ENCODE peak calls at places on chromosomes 4 and X, in nine cellular contexts. V is ovary; Z is CD8-positive, alpha-beta memory T cell; N is astrocyte; R is left ventricle myocardium inferior; Y is OCI-LY7; B is prostate gland; U is kidney; K is A549. T is an unnamed sample.

GRCh38 chrX:108199691-108200090 is 108.1 kb downstream of the ATG4A start:
- DNase-seq in B (no peak), K (peak; percentile 44), U (no peak), V (peak; percentile 13), Z (no peak), R (no peak), Y (peak; percentile 7), N (no peak), T (no peak)

GRCh38 chrX:46628406-46629371 is 55.1 kb downstream of the CHST7 start:
- DNase-seq in Z (no peak), U (no peak), B (no peak), K (no peak), R (peak; percentile 63), V (peak; percentile 50), N (peak; percentile 23), Y (peak; percentile 5), T (peak; percentile 23)

GRCh38 chr4:167424338-167425256 is 190.3 kb upstream of the SPOCK3 start:
- DNase-seq in U (peak; percentile 47), Y (no peak), K (no peak), B (no peak), V (no peak), Z (no peak), N (no peak), R (no peak), T (no peak)

GRCh38 chrX:34778961-34779360 is 121.9 kb upstream of the TMEM47 start:
- DNase-seq in V (no peak), N (peak; percentile 74), B (no peak), Y (no peak), Z (no peak), U (no peak), K (no peak), R (no peak), T (no peak)

GRCh38 chr4:122003335-122003734 is 51.5 kb upstream of the TRPC3 start:
- DNase-seq in U (no peak), B (peak; percentile 4), Z (no peak), R (no peak), Y (peak; percentile 59), N (no peak), V (no peak), K (peak; percentile 65), T (peak; percentile 3)

GRCh38 chr4:82560853-82561744 is 689 bp downstream of the TMEM150C start:
- DNase-seq in R (no peak), V (peak; percentile 21), B (no peak), N (no peak), K (no peak), Z (no peak), U (peak; percentile 73), Y (no peak), T (peak; percentile 10)

GRCh38 chrX:36364262-36364661 is 444.7 kb downstream of the CFAP47 start:
- DNase-seq in U (no peak), V (no peak), Y (no peak), B (no peak), K (no peak), R (no peak), N (no peak), Z (no peak), T (no peak)

GRCh38 chrX:28347526-28347925 is 239.7 kb upstream of the IL1RAPL1 start:
- DNase-seq in K (no peak), Y (no peak), U (no peak), B (no peak), N (no peak), R (no peak), Z (no peak), V (no peak), T (no peak)

GRCh38 chr4:75916091-75916661 is 13.9 kb upstream of the PPEF2 start:
- DNase-seq in Z (no peak), B (no peak), R (no peak), V (no peak), N (peak; percentile 37), U (no peak), Y (peak; percentile 50), K (peak; percentile 44), T (peak; percentile 13)

GRCh38 chrX:11628399-11628798 is 37.3 kb downstream of the ARHGAP6 start:
- DNase-seq in Z (no peak), N (no peak), Y (no peak), V (no peak), B (no peak), U (no peak), R (no peak), K (no peak), T (no peak)

GRCh38 chrX:1074755-1075154 is 137.7 kb downstream of the CRLF2 start:
- DNase-seq in Z (no peak), N (no peak), R (no peak), B (no peak), U (no peak), Y (no peak), K (no peak), V (no peak), T (no peak)

GRCh38 chr4:19187709-19188108 is 1064.0 kb upstream of the SLIT2 start:
- DNase-seq in U (no peak), Y (no peak), K (no peak), Z (no peak), N (no peak), B (no peak), R (no peak), V (no peak), T (no peak)

GRCh38 chrX:31266172-31267076 is 194.6 kb upstream of the FTHL17 start:
- DNase-seq in V (peak; percentile 62), R (peak; percentile 62), N (no peak), Y (peak; percentile 68), U (peak; percentile 82), B (peak; percentile 44), K (no peak), Z (no peak), T (peak; percentile 63)

GRCh38 chrX:50615570-50616158 is 145.0 kb upstream of the DGKK start:
- DNase-seq in R (no peak), Z (no peak), V (no peak), K (no peak), B (no peak), N (no peak), U (no peak), Y (no peak), T (no peak)

GRCh38 chrX:128052303-128052702 is at the start of gene ACTRT1:
- DNase-seq in Z (no peak), Y (no peak), K (no peak), V (no peak), N (no peak), B (no peak), U (no peak), R (no peak), T (no peak)
- H3K4me3 ChIP-seq in Z (no peak within 1 kb of the TSS), Y (no peak within 1 kb of the TSS), K (no peak within 1 kb of the TSS), V (no peak within 1 kb of the TSS), N (no peak within 1 kb of the TSS), B (no peak within 1 kb of the TSS), U (no peak within 1 kb of the TSS), R (no peak within 1 kb of the TSS), T (no peak within 1 kb of the TSS)

GRCh38 chr4:73922317-73922716 is 53.1 kb downstream of the CXCL1 start:
- DNase-seq in V (no peak), Z (no peak), R (no peak), B (no peak), Y (no peak), K (no peak), U (no peak), N (no peak), T (no peak)
- H3K27ac ChIP-seq in V (no peak overlapping the region), Z (no peak overlapping the region), R (no peak overlapping the region), B (no peak overlapping the region), Y (no peak overlapping the region), K (no peak overlapping the region), U (no peak overlapping the region), N (no peak overlapping the region), T (no peak overlapping the region)

GRCh38 chr4:37430718-37431416 is 186.3 kb downstream of the NWD2 start:
- DNase-seq in B (no peak), Z (no peak), N (no peak), K (no peak), U (no peak), V (no peak), R (no peak), Y (no peak), T (no peak)
- H3K4me3 ChIP-seq in B (no peak overlapping the region), Z (no peak overlapping the region), N (no peak overlapping the region), K (no peak overlapping the region), U (no peak overlapping the region), V (no peak overlapping the region), R (no peak overlapping the region), Y (no peak overlapping the region), T (no peak overlapping the region)

DNA sequence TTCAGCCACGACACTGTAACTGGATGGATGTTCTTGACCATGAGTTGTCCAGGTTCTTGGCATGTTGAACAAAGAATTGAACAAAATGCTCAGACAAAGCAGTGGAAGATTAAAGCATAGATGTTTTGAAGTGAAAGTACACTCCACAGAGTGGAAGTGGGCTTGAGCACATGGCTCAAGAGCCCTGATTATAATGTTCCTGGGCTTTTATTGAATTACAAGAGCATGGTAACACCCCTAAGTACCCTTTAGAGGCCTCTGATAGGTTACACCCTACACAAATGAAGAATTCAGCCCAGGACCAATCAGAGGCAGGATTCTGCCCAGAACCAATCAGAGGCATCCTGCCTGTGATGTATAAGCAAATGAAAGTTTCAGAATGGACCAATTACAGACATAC is 33.5 kb downstream of the SLC10A6 start:
- DNase-seq in K (no peak), Z (no peak), N (no peak), Y (no peak), B (no peak), V (no peak), R (no peak), U (no peak), T (no peak)
- H3K27ac ChIP-seq in K (no peak overlapping the region), Z (no peak overlapping the region), N (no peak overlapping the region), Y (no peak overlapping the region), B (no peak overlapping the region), V (no peak overlapping the region), R (peak overlapping the region; percentile 53), U (no peak overlapping the region), T (peak overlapping the region; percentile 32)

GRCh38 chr4:98749206-98749605 is 90.8 kb upstream of the TSPAN5 start:
- DNase-seq in K (no peak), V (no peak), Z (no peak), U (no peak), Y (no peak), R (no peak), N (peak; percentile 10), B (no peak), T (no peak)
- H3K4me3 ChIP-seq in K (no peak overlapping the region), V (no peak overlapping the region), Z (no peak overlapping the region), U (no peak overlapping the region), Y (no peak overlapping the region), R (no peak overlapping the region), N (no peak overlapping the region), B (no peak overlapping the region), T (no peak overlapping the region)

GRCh38 chr4:80017125-80017854 is 55.7 kb downstream of the ANTXR2 start:
- DNase-seq in B (no peak), N (peak; percentile 95), R (no peak), Z (no peak), V (no peak), U (no peak), K (no peak), Y (no peak), T (no peak)
- H3K27ac ChIP-seq in B (peak overlapping the region; percentile 15), N (peak overlapping the region; percentile 97), R (no peak overlapping the region), Z (no peak overlapping the region), V (no peak overlapping the region), U (no peak overlapping the region), K (no peak overlapping the region), Y (no peak overlapping the region), T (no peak overlapping the region)

DNA sequence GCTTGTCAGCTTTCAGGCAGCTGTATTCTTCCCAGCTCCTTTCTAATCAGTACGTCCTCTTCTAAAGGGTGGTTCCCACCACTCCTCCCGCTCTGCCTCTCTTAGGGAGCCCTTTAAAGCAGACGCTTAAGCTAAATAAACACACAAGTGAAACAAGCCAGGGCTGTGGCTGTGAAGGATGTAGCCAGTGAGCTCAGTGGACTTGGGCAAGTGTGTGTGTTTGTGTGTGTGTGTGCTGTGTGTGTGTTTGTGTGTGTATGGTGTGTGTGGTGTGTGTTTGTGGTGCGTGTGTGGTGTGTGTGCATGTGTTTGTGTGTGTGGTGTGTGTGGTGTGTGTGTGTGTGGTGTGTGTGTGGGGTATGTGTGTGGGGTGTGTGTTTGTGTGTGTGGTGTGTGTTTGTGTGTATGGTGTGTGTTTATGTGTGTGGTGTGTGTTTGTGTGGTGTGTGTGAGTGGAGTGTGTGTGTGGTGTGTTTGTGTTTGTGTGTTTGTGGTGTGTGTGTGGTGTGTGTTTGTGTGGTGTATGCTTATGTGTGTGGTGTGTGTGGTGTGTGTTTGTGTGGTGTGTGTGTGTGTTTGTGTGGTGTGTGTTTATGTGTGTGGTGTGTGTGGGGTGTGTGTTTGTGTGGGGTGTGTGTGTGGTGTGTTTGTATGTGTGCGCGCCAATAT is 283.3 kb downstream of the PTTG2 start:
- DNase-seq in Z (no peak), N (peak; percentile 3), R (no peak), K (no peak), U (no peak), V (no peak), Y (no peak), B (no peak), T (peak; percentile 36)
- H3K4me3 ChIP-seq in Z (peak overlapping the region; percentile 9), N (no peak overlapping the region), R (no peak overlapping the region), K (no peak overlapping the region), U (no peak overlapping the region), V (no peak overlapping the region), Y (no peak overlapping the region), B (no peak overlapping the region), T (no peak overlapping the region)

T was measured in thyroid gland.